ENCODE peak calls at places on chromosomes 6 and 20, in six cellular contexts. E is K562, B is upper lobe of left lung, O is SK-N-SH, P is stomach, A is H1. R is an unnamed sample.

GRCh38 chr6:82494367-82494766 is 130.8 kb downstream of the TPBG start:
- DNase-seq in B (no peak), O (peak), A (no peak), P (no peak), E (no peak), R (no peak)

GRCh38 chr6:112851141-112851540 is 504.0 kb downstream of the RFPL4B start:
- DNase-seq in A (no peak), B (no peak), P (no peak), E (no peak), O (no peak), R (no peak)

GRCh38 chr6:143843689-143844405 is 709 bp downstream of the LTV1 start:
- DNase-seq in B (no peak), P (no peak), O (peak), E (no peak), A (no peak), R (no peak)

GRCh38 chr6:99588618-99589289 is 17.9 kb upstream of the PRDM13 start:
- DNase-seq in E (no peak), A (peak), P (peak), B (peak), O (peak), R (peak)

GRCh38 chr20:50283922-50284810 is 93.5 kb downstream of the CEBPB start:
- DNase-seq in A (no peak), O (no peak), E (peak), P (peak), B (peak), R (peak)

GRCh38 chr6:57029213-57029612 is 17.3 kb upstream of the KIAA1586 start:
- DNase-seq in B (no peak), P (no peak), O (no peak), E (no peak), A (no peak), R (no peak)

GRCh38 chr20:48767269-48767960 is 60.4 kb downstream of the PREX1 start:
- DNase-seq in O (no peak), E (no peak), P (no peak), A (no peak), B (no peak), R (no peak)

GRCh38 chr20:3165473-3166337 is 6.0 kb upstream of the FASTKD5 start:
- DNase-seq in P (no peak), B (no peak), A (no peak), E (no peak), O (no peak), R (peak)

GRCh38 chr20:53647286-53647821 is 53.7 kb upstream of the ZNF217 start:
- DNase-seq in E (no peak), O (no peak), P (no peak), A (no peak), B (no peak), R (no peak)

GRCh38 chr6:3571206-3571815 is 114.5 kb upstream of the SLC22A23 start:
- DNase-seq in A (no peak), P (no peak), E (no peak), O (no peak), B (no peak), R (no peak)

DNA sequence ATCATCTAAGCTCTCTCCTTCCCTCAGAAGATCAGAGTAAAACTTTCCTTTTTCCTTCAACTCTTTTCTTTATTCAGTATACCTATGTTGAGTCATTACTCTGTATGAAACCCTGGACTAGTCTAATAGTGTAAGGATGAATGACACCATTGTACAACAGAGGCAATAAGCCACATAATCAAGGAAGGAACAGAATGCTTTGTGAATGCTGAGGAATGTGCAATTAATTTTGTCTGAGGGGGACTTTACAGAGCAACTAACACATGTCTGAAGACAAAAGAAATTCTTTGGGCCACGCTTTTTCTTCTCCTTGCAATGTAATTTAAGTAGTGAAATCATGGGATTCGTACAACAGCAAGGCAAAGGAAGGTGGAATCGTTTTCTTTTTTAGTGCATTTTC is 90.1 kb upstream of the MTHFD1L start:
- DNase-seq in E (no peak), P (no peak), A (no peak), B (no peak), O (no peak), R (no peak)
- TF ChIP-seq POLR2AphosphoS5 in E (no peak), P (no peak), A (no peak), B (no peak), O (no peak), R (no peak)

GRCh38 chr20:63042448-63043071 is 35.8 kb upstream of the BHLHE23 start:
- DNase-seq in P (no peak), E (no peak), A (no peak), B (no peak), O (no peak), R (no peak)
- TF ChIP-seq EP300 in P (no peak), E (no peak), A (no peak), B (no peak), O (no peak), R (no peak)

GRCh38 chr20:40658509-40658908 is 30.5 kb downstream of the MAFB start:
- DNase-seq in P (no peak), E (no peak), B (no peak), A (no peak), O (no peak), R (no peak)
- TF ChIP-seq CTCF in P (no peak), E (no peak), B (no peak), A (no peak), O (no peak), R (no peak)

GRCh38 chr20:36584018-36584481 is 10.7 kb downstream of the TGIF2 start:
- DNase-seq in A (no peak), O (no peak), B (no peak), E (no peak), P (no peak), R (no peak)
- TF ChIP-seq POLR2AphosphoS5 in A (no peak), O (no peak), B (no peak), E (no peak), P (no peak), R (no peak)

GRCh38 chr20:16806061-16806460 is 57.9 kb downstream of the OTOR start:
- DNase-seq in E (no peak), B (no peak), A (no peak), O (no peak), P (no peak), R (no peak)
- TF ChIP-seq EP300 in E (no peak), B (no peak), A (no peak), O (no peak), P (no peak), R (no peak)

R was measured in transverse colon.